ENCODE peak calls at places on chromosomes 5 and 9, in four cellular contexts. Z is caudate nucleus, I is lower lobe of right lung, F is brain microvascular endothelial cell. U is an unnamed sample.

GRCh38 chr5:151024894-151025606 is 4.7 kb downstream of the GPX3 start:
- DNase-seq in F (no peak), Z (no peak), I (no peak), U (no peak)

GRCh38 chr5:170006016-170006415 is 25.7 kb upstream of the INSYN2B start:
- DNase-seq in F (no peak), I (no peak), Z (no peak), U (no peak)

GRCh38 chr5:72499730-72500129 is 7.5 kb downstream of the ZNF366 start:
- DNase-seq in F (no peak), Z (no peak), I (no peak), U (no peak)

GRCh38 chr5:5018560-5018935 is 121.6 kb upstream of the ADAMTS16 start:
- DNase-seq in Z (no peak), F (peak), I (no peak), U (no peak)

GRCh38 chr5:112012112-112012511 is 255.1 kb upstream of the NREP start:
- DNase-seq in I (no peak), F (no peak), Z (no peak), U (peak)

GRCh38 chr5:14980698-14981097 is 109.1 kb upstream of the ANKH start:
- DNase-seq in F (no peak), I (no peak), Z (no peak), U (no peak)

GRCh38 chr9:72509635-72510034 is 11.8 kb upstream of the TMC1 start:
- DNase-seq in F (no peak), Z (no peak), I (no peak), U (no peak)

GRCh38 chr5:133849116-133849515 is 119.3 kb downstream of the C5orf15 start:
- DNase-seq in Z (no peak), F (no peak), I (no peak), U (no peak)

GRCh38 chr5:172901012-172901780 is 58.0 kb upstream of the RPL26L1 start:
- DNase-seq in Z (no peak), F (peak), I (no peak), U (peak)

GRCh38 chr9:122128432-122129343 is 30.9 kb downstream of the NDUFA8 start:
- DNase-seq in I (no peak), F (no peak), Z (no peak), U (no peak)

GRCh38 chr9:131393622-131394463 is at the start of gene PRRC2B:
- DNase-seq in Z (peak), I (peak), F (peak), U (peak)

GRCh38 chr5:126600631-126601511 is at the start of gene PHAX:
- DNase-seq in F (peak), I (peak), Z (peak), U (peak)

GRCh38 chr9:124348831-124349230 is 66.4 kb downstream of the PSMB7 start:
- DNase-seq in I (peak), Z (no peak), F (no peak), U (no peak)

GRCh38 chr5:96548941-96549340 is 113.2 kb upstream of the CAST start:
- DNase-seq in Z (no peak), I (no peak), F (no peak), U (no peak)

GRCh38 chr5:97163360-97163764 is 19.7 kb downstream of the RIOK2 start:
- DNase-seq in F (no peak), I (no peak), Z (no peak), U (no peak)

GRCh38 chr5:105817416-105817815 is 1853.3 kb downstream of the EFNA5 start:
- DNase-seq in I (no peak), F (no peak), Z (no peak), U (no peak)

GRCh38 chr9:114112778-114113585 is 13.9 kb upstream of the KIF12 start:
- DNase-seq in I (peak), F (peak), Z (no peak), U (no peak)

GRCh38 chr5:133652951-133653601 is 40.7 kb upstream of the FSTL4 start:
- DNase-seq in F (no peak), I (no peak), Z (no peak), U (no peak)

GRCh38 chr5:79856456-79857055 is 134.5 kb downstream of the MTX3 start:
- DNase-seq in F (no peak), I (no peak), Z (no peak), U (no peak)

GRCh38 chr9:99075246-99075912 is 29.5 kb upstream of the TGFBR1 start:
- DNase-seq in F (peak), I (no peak), Z (no peak), U (peak)

GRCh38 chr5:12323637-12324229 is 419.5 kb upstream of the CTNND2 start:
- DNase-seq in I (no peak), F (no peak), Z (no peak), U (no peak)

GRCh38 chr9:70053864-70054263 is 10.2 kb downstream of the MAMDC2 start:
- DNase-seq in F (no peak), Z (no peak), I (no peak), U (no peak)

GRCh38 chr9:37916471-37917314 is 12.8 kb upstream of the SLC25A51 start:
- DNase-seq in I (no peak), F (no peak), Z (no peak), U (no peak)

GRCh38 chr5:75306746-75307145 is 30.3 kb upstream of the HMGCR start:
- DNase-seq in Z (no peak), F (no peak), I (no peak), U (no peak)

GRCh38 chr9:73269430-73270101 is 117.9 kb downstream of the ANXA1 start:
- DNase-seq in Z (no peak), F (no peak), I (no peak), U (no peak)

GRCh38 chr5:2708132-2708531 is 43.3 kb downstream of the IRX2 start:
- DNase-seq in I (no peak), F (no peak), Z (no peak), U (no peak)

GRCh38 chr9:70614786-70615565 is 200.5 kb upstream of the KLF9 start:
- DNase-seq in F (no peak), I (no peak), Z (no peak), U (no peak)

GRCh38 chr9:109242751-109243150 is 75.7 kb upstream of the FRRS1L start:
- DNase-seq in I (no peak), Z (no peak), F (no peak), U (no peak)

GRCh38 chr5:107389130-107389553 is 281.6 kb downstream of the EFNA5 start:
- DNase-seq in I (no peak), F (peak), Z (no peak), U (peak)

GRCh38 chr9:88498880-88499279 is 36.1 kb upstream of the NXNL2 start:
- DNase-seq in I (no peak), F (no peak), Z (no peak), U (no peak)

GRCh38 chr5:159877894-159878448 is 38.3 kb upstream of the ADRA1B start:
- DNase-seq in I (peak), F (no peak), Z (no peak), U (no peak)

GRCh38 chr5:177486256-177486655 is 11.1 kb downstream of the PDLIM7 start:
- DNase-seq in F (no peak), I (no peak), Z (no peak), U (no peak)

GRCh38 chr5:150419630-150420270 is 7.0 kb upstream of the CD74 start:
- DNase-seq in I (no peak), Z (no peak), F (no peak), U (no peak)

GRCh38 chr9:1008256-1008655 is 31.8 kb downstream of the DMRT3 start:
- DNase-seq in I (no peak), F (no peak), Z (no peak), U (no peak)

GRCh38 chr9:133184971-133185370 is 21.3 kb upstream of the GBGT1 start:
- DNase-seq in I (no peak), F (peak), Z (no peak), U (peak)

GRCh38 chr5:609088-609370 is 3.1 kb upstream of the CEP72 start:
- DNase-seq in Z (no peak), I (no peak), F (no peak), U (no peak)

GRCh38 chr9:36855443-36856315 is 178.4 kb downstream of the PAX5 start:
- DNase-seq in F (no peak), I (no peak), Z (no peak), U (no peak)

DNA sequence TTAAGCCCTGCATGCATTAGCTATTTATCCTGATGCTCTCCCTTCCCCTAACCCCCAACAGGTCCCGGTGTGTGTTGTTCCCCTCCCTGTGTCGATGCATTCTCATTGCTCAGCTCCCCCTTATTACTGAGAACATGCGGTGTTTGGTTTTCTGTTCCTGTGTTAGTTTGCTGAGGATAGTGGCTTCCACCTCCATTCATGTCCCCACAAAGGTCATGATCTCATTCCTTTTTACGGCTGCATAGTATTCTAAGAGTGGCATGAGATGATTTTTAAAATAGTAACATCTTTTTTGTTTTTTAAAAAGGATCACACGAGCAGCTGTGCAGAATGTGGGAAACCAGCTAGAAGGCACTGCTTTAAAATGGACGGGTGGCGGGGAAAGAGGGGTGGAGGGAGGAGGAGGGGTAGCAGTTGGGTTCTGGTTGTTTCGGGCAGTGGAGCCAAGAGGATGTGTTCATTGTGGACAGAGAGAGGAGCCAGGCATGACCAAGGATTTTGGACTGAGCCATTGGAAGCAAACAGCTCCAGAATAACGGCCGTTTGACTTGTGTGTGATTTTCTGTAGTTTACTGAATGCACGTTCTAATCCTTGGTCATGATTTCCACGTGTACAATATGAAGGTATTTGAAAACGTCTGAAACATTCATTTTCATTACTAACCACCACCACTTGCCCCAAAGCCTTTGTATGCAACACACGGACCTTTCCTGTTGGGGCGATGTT is 1.7 kb upstream of the TENT4A start:
- DNase-seq in I (no peak), F (no peak), Z (no peak), U (no peak)
- H3K27ac ChIP-seq in I (peak), F (peak), Z (peak), U (peak)

DNA sequence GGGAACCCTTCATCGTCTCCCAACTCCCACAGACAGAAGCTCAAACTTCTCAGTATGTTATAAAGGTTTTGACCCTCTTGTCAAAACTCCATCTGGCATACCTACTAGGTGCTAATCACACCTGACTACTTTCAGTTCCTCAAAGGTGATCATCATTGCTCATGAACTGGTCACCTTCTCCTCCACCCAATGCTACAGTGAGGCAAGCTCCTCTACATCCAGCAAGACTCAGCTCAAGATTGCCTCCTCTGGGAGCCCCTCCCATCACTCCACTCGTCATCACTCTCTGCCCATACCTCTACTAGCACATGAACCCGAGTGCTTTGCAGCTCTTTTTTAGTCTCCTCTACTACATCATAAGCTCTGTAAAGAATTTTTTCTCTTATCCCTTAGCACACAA is 102.4 kb downstream of the LPAR1 start:
- DNase-seq in Z (no peak), I (no peak), F (no peak), U (no peak)
- H3K27ac ChIP-seq in Z (peak), I (no peak), F (no peak), U (no peak)

GRCh38 chr5:66080664-66081063 is 63.4 kb upstream of the SREK1 start:
- DNase-seq in Z (no peak), F (no peak), I (no peak), U (no peak)
- H3K27ac ChIP-seq in Z (no peak), F (no peak), I (no peak), U (no peak)

GRCh38 chr5:61318374-61318773 is 13.7 kb upstream of the ZSWIM6 start:
- DNase-seq in F (no peak), Z (no peak), I (no peak), U (no peak)
- H3K27ac ChIP-seq in F (no peak), Z (peak), I (peak), U (no peak)

DNA sequence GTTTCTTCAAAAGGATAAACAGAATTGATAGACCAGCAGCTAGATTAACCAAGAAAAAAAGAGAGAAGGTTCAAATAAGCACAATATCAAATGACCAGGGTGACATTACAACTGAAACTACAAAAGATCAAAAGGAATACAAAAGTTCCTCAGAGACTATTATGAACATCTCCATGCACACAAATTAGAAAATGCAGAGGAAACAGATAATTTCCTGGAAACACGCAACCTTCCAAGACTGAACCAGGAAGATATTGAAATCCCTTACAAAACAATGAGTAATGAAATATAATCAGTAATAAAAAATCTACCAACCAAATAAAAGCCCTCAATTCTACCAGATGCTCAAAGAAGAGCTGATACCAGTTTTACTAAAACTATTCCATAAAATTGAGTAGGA is 252.1 kb downstream of the MCTP1 start:
- DNase-seq in Z (no peak), F (no peak), I (no peak), U (no peak)
- H3K27ac ChIP-seq in Z (no peak), F (no peak), I (no peak), U (no peak)

GRCh38 chr5:34525761-34526160 is 130.4 kb upstream of the RAI14 start:
- DNase-seq in Z (no peak), F (no peak), I (no peak), U (no peak)

GRCh38 chr5:34524123-34524522 is 132.0 kb upstream of the RAI14 start:
- DNase-seq in I (no peak), F (peak), Z (no peak), U (no peak)

GRCh38 chr5:34521628-34522290 is 134.4 kb upstream of the RAI14 start:
- DNase-seq in I (no peak), F (no peak), Z (no peak), U (no peak)

GRCh38 chr5:34523382-34523716 is 132.8 kb upstream of the RAI14 start:
- DNase-seq in Z (no peak), F (no peak), I (no peak), U (no peak)

GRCh38 chr5:34522599-34523381 is 133.3 kb upstream of the RAI14 start:
- DNase-seq in Z (peak), I (peak), F (peak), U (peak)
- H3K27ac ChIP-seq in Z (no peak), I (peak), F (peak), U (no peak)

GRCh38 chr9:8877753-8878494 is 1078.3 kb upstream of the DMAC1 start:
- DNase-seq in I (no peak), Z (no peak), F (no peak), U (no peak)

GRCh38 chr9:8876303-8876702 is 1076.7 kb upstream of the DMAC1 start:
- DNase-seq in I (no peak), F (no peak), Z (no peak), U (no peak)

GRCh38 chr9:8879284-8879683 is 1079.7 kb upstream of the DMAC1 start:
- DNase-seq in I (no peak), Z (no peak), F (no peak), U (no peak)

GRCh38 chr9:8883313-8883712 is 1083.7 kb upstream of the DMAC1 start:
- DNase-seq in Z (no peak), F (no peak), I (no peak), U (no peak)

DNA sequence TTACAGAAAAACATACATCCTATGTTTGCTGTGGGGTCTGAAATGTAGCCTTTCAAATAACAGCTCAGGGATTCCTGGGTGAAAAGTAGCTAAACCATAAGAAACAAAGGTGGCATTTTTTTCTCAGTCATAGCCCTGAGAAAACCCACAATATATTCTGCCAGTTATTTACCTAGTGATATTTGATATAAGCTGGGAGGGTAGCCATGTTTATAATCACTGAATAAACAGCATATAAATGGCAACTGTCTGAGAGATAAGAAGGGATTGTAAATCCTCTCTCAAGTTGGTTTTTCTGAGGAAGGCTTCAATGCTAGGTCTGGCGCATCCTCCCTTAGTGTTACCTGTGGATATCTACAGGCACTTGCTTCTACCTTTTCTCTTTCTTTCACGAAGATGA is 1080.5 kb upstream of the DMAC1 start:
- DNase-seq in Z (no peak), F (no peak), I (no peak), U (no peak)
- H3K27ac ChIP-seq in Z (no peak), F (no peak), I (no peak), U (no peak)

GRCh38 chr5:119302916-119303897 is 52.6 kb upstream of the TNFAIP8 start:
- DNase-seq in F (peak), I (no peak), Z (no peak), U (peak)

GRCh38 chr5:119302449-119302848 is 53.4 kb upstream of the TNFAIP8 start:
- DNase-seq in Z (no peak), F (no peak), I (no peak), U (no peak)

GRCh38 chr5:119307170-119307569 is 48.6 kb upstream of the TNFAIP8 start:
- DNase-seq in I (no peak), Z (no peak), F (no peak), U (no peak)

GRCh38 chr5:119301947-119302346 is 53.9 kb upstream of the TNFAIP8 start:
- DNase-seq in Z (no peak), I (no peak), F (no peak), U (no peak)

GRCh38 chr5:119304439-119304838 is 51.4 kb upstream of the TNFAIP8 start:
- DNase-seq in I (no peak), F (no peak), Z (no peak), U (no peak)
- H3K27ac ChIP-seq in I (no peak), F (peak), Z (no peak), U (peak)

U was measured in SJSA1.